ENCODE peak calls at places on chromosome 5, in ten cellular contexts. One of them, this sample, is unnamed.

GRCh38 chr5:10018670-10019069 is 231.0 kb downstream of the ATPSCKMT start:
- DNase-seq in IMR-90: peak; percentile 96
- DNase-seq in suprapubic skin: no peak
- DNase-seq in adrenal gland: no peak
- DNase-seq in stomach: no peak
- DNase-seq in ovary: no peak
- DNase-seq in gastrocnemius medialis: no peak
- DNase-seq in heart left ventricle: no peak
- DNase-seq in sigmoid colon: no peak
- DNase-seq in transverse colon: no peak
- DNase-seq in this sample: no peak

GRCh38 chr5:3359642-3360041 is 236.0 kb upstream of the IRX1 start:
- DNase-seq in IMR-90: no peak
- DNase-seq in suprapubic skin: peak; percentile 34
- DNase-seq in adrenal gland: no peak
- DNase-seq in stomach: no peak
- DNase-seq in ovary: no peak
- DNase-seq in gastrocnemius medialis: no peak
- DNase-seq in heart left ventricle: no peak
- DNase-seq in sigmoid colon: no peak
- DNase-seq in transverse colon: no peak
- DNase-seq in this sample: no peak

GRCh38 chr5:157175071-157175612 is 5.5 kb upstream of the ITK start:
- DNase-seq in IMR-90: no peak
- DNase-seq in suprapubic skin: no peak
- DNase-seq in adrenal gland: no peak
- DNase-seq in stomach: no peak
- DNase-seq in ovary: no peak
- DNase-seq in gastrocnemius medialis: no peak
- DNase-seq in heart left ventricle: no peak
- DNase-seq in sigmoid colon: no peak
- DNase-seq in transverse colon: no peak
- DNase-seq in this sample: no peak

GRCh38 chr5:148998174-148998797 is 64.6 kb downstream of the SH3TC2 start:
- DNase-seq in IMR-90: peak; percentile 75
- DNase-seq in suprapubic skin: no peak
- DNase-seq in adrenal gland: no peak
- DNase-seq in stomach: no peak
- DNase-seq in ovary: no peak
- DNase-seq in gastrocnemius medialis: no peak
- DNase-seq in heart left ventricle: no peak
- DNase-seq in sigmoid colon: no peak
- DNase-seq in transverse colon: no peak
- DNase-seq in this sample: no peak

GRCh38 chr5:152113401-152113800 is 188.8 kb upstream of the GLRA1 start:
- DNase-seq in IMR-90: no peak
- DNase-seq in suprapubic skin: no peak
- DNase-seq in adrenal gland: no peak
- DNase-seq in stomach: no peak
- DNase-seq in ovary: no peak
- DNase-seq in gastrocnemius medialis: no peak
- DNase-seq in heart left ventricle: no peak
- DNase-seq in sigmoid colon: no peak
- DNase-seq in transverse colon: no peak
- DNase-seq in this sample: no peak

GRCh38 chr5:87109749-87110148 is 157.9 kb upstream of the RASA1 start:
- DNase-seq in IMR-90: no peak
- DNase-seq in suprapubic skin: no peak
- DNase-seq in adrenal gland: peak; percentile 16
- DNase-seq in stomach: no peak
- DNase-seq in ovary: no peak
- DNase-seq in gastrocnemius medialis: no peak
- DNase-seq in heart left ventricle: no peak
- DNase-seq in sigmoid colon: no peak
- DNase-seq in transverse colon: no peak
- DNase-seq in this sample: no peak

GRCh38 chr5:1255081-1255561 is 29.9 kb downstream of the SLC6A18 start:
- DNase-seq in IMR-90: no peak
- DNase-seq in suprapubic skin: no peak
- DNase-seq in adrenal gland: no peak
- DNase-seq in stomach: no peak
- DNase-seq in ovary: no peak
- DNase-seq in gastrocnemius medialis: no peak
- DNase-seq in heart left ventricle: no peak
- DNase-seq in sigmoid colon: no peak
- DNase-seq in transverse colon: no peak
- DNase-seq in this sample: no peak

GRCh38 chr5:68446487-68446894 is 230.9 kb downstream of the PIK3R1 start:
- DNase-seq in IMR-90: no peak
- DNase-seq in suprapubic skin: no peak
- DNase-seq in adrenal gland: no peak
- DNase-seq in stomach: no peak
- DNase-seq in ovary: no peak
- DNase-seq in gastrocnemius medialis: no peak
- DNase-seq in heart left ventricle: no peak
- DNase-seq in sigmoid colon: no peak
- DNase-seq in transverse colon: no peak
- DNase-seq in this sample: no peak

GRCh38 chr5:103207653-103208052 is 50.9 kb upstream of the MACIR start:
- DNase-seq in IMR-90: peak; percentile 10
- DNase-seq in suprapubic skin: no peak
- DNase-seq in adrenal gland: no peak
- DNase-seq in stomach: no peak
- DNase-seq in ovary: no peak
- DNase-seq in gastrocnemius medialis: no peak
- DNase-seq in heart left ventricle: no peak
- DNase-seq in sigmoid colon: no peak
- DNase-seq in transverse colon: no peak
- DNase-seq in this sample: no peak

GRCh38 chr5:176154821-176155220 is 83.4 kb upstream of the SIMC1 start:
- DNase-seq in IMR-90: no peak
- DNase-seq in suprapubic skin: no peak
- DNase-seq in adrenal gland: no peak
- DNase-seq in stomach: no peak
- DNase-seq in ovary: no peak
- DNase-seq in gastrocnemius medialis: no peak
- DNase-seq in heart left ventricle: no peak
- DNase-seq in sigmoid colon: no peak
- DNase-seq in transverse colon: no peak
- DNase-seq in this sample: no peak

GRCh38 chr5:176153741-176154140 is 84.5 kb upstream of the SIMC1 start:
- DNase-seq in IMR-90: no peak
- DNase-seq in suprapubic skin: no peak
- DNase-seq in adrenal gland: no peak
- DNase-seq in stomach: no peak
- DNase-seq in ovary: peak; percentile 65
- DNase-seq in gastrocnemius medialis: no peak
- DNase-seq in heart left ventricle: no peak
- DNase-seq in sigmoid colon: no peak
- DNase-seq in transverse colon: no peak
- DNase-seq in this sample: no peak

GRCh38 chr5:176152933-176153317 is 85.3 kb upstream of the SIMC1 start:
- DNase-seq in IMR-90: no peak
- DNase-seq in suprapubic skin: no peak
- DNase-seq in adrenal gland: no peak
- DNase-seq in stomach: no peak
- DNase-seq in ovary: no peak
- DNase-seq in gastrocnemius medialis: no peak
- DNase-seq in heart left ventricle: no peak
- DNase-seq in sigmoid colon: no peak
- DNase-seq in transverse colon: no peak
- DNase-seq in this sample: no peak

GRCh38 chr5:176151286-176151685 is 86.9 kb upstream of the SIMC1 start:
- DNase-seq in IMR-90: peak; percentile 90
- DNase-seq in suprapubic skin: no peak
- DNase-seq in adrenal gland: no peak
- DNase-seq in stomach: no peak
- DNase-seq in ovary: no peak
- DNase-seq in gastrocnemius medialis: no peak
- DNase-seq in heart left ventricle: no peak
- DNase-seq in sigmoid colon: no peak
- DNase-seq in transverse colon: no peak
- DNase-seq in this sample: no peak

DNA sequence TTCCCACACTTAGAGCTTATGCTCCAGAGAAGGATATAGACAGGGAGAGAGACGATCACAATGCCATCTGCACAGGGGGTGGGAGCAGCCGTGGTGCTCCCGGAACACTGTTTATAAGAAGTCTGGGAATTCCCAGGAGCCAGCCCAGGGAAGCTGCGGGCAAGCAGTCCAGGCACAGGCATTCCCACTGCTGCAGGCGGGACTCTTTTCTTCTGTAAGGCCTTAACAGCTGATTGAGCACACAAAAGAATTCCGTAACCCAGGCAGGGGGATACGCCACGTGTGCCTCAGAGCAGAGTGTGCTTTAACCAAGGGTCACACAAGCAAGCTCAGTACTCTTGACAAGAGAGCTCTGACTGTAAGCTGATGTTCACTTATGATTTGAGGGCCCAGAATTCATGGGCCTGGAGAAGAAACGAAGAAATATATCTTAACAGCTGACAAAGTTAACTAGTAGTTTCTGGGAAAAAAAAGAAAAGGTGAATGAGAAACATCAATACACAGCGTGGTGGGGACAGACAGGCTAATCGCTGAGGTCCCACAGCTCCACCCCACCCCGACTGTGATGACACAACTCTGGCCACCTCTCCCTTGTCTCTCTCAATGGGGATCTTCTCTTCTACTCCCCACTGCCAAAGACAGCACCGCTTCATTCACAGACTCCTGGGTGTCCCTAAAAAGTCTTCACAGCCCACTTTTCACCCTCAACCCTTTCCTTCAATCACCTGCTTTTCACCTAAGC is 85.9 kb upstream of the SIMC1 start:
- DNase-seq in IMR-90: peak; percentile 48
- DNase-seq in suprapubic skin: no peak
- DNase-seq in adrenal gland: no peak
- DNase-seq in stomach: no peak
- DNase-seq in ovary: no peak
- DNase-seq in gastrocnemius medialis: no peak
- DNase-seq in heart left ventricle: no peak
- DNase-seq in sigmoid colon: no peak
- DNase-seq in transverse colon: no peak
- DNase-seq in this sample: no peak
- H3K27me3 ChIP-seq in IMR-90: peaks cover 2% of the 10 kb centered on the region
- H3K27me3 ChIP-seq in suprapubic skin: peaks cover 24% of the 10 kb centered on the region
- H3K27me3 ChIP-seq in adrenal gland: no peaks in the 10 kb centered on the region
- H3K27me3 ChIP-seq in stomach: peaks cover 8% of the 10 kb centered on the region
- H3K27me3 ChIP-seq in ovary: no peaks in the 10 kb centered on the region
- H3K27me3 ChIP-seq in gastrocnemius medialis: no peaks in the 10 kb centered on the region
- H3K27me3 ChIP-seq in heart left ventricle: no peaks in the 10 kb centered on the region
- H3K27me3 ChIP-seq in sigmoid colon: no peaks in the 10 kb centered on the region
- H3K27me3 ChIP-seq in transverse colon: no peaks in the 10 kb centered on the region
- H3K27me3 ChIP-seq in this sample: no peaks in the 10 kb centered on the region

GRCh38 chr5:8188874-8189588 is 320.1 kb downstream of the MTRR start:
- DNase-seq in IMR-90: peak; percentile 1
- DNase-seq in suprapubic skin: no peak
- DNase-seq in adrenal gland: no peak
- DNase-seq in stomach: peak; percentile 44
- DNase-seq in ovary: no peak
- DNase-seq in gastrocnemius medialis: no peak
- DNase-seq in heart left ventricle: no peak
- DNase-seq in sigmoid colon: no peak
- DNase-seq in transverse colon: peak; percentile 17
- DNase-seq in this sample: no peak

GRCh38 chr5:8184455-8185063 is 315.6 kb downstream of the MTRR start:
- DNase-seq in IMR-90: peak; percentile 28
- DNase-seq in suprapubic skin: no peak
- DNase-seq in adrenal gland: peak; percentile 26
- DNase-seq in stomach: peak; percentile 56
- DNase-seq in ovary: no peak
- DNase-seq in gastrocnemius medialis: no peak
- DNase-seq in heart left ventricle: no peak
- DNase-seq in sigmoid colon: no peak
- DNase-seq in transverse colon: peak; percentile 38
- DNase-seq in this sample: no peak
- TF ChIP-seq CTCF in IMR-90: peak; percentile 54
- TF ChIP-seq CTCF in suprapubic skin: peak; percentile 66
- TF ChIP-seq CTCF in adrenal gland: peak; percentile 59
- TF ChIP-seq CTCF in stomach: no peak
- TF ChIP-seq CTCF in ovary: no peak
- TF ChIP-seq CTCF in gastrocnemius medialis: no peak
- TF ChIP-seq CTCF in heart left ventricle: peak; percentile 32
- TF ChIP-seq CTCF in sigmoid colon: no peak
- TF ChIP-seq CTCF in transverse colon: peak; percentile 39
- TF ChIP-seq CTCF in this sample: no peak

DNA sequence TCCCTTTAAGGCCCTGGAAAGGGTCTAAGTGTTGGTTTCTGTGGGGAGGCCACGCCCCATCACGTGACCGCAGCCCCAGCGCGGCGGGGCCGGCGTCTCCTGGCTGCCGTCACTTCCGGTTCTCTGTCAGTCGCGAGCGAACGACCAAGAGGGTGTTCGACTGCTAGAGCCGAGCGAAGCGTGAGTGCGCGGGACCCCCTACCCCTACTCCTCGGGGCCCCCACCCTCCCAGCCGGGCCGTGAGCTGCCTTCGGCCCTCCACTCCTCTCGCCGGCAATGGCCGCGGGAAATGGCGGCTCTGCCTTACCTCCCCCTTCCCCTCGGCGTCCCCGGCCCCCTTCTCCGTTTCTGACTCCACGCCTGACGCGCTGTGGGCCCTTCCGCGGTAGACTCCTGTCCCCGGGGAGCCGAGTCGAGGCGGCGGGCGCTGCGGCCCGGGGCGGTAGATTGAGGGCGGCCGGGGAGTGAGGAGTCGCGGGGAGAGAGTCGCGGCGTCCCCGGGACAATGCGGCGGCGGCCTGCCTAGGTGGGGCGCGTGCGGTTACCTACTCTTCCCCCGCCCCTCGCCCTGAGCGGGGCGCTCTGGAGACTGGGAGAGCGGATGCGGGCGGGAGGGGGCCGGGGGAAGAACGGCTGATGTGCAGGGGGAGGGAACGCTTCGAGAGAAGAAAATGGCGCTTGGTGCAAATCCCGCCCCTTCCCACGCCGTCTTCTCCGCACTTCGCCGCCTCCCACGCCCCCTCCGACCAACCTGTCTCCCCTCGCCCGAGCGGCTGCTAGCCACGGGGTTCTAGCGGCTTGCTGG is at the start of gene SUB1:
- DNase-seq in IMR-90: peak; percentile 90
- DNase-seq in suprapubic skin: peak; percentile 96
- DNase-seq in adrenal gland: peak; percentile 91
- DNase-seq in stomach: peak; percentile 95
- DNase-seq in ovary: peak; percentile 94
- DNase-seq in gastrocnemius medialis: peak; percentile 90
- DNase-seq in heart left ventricle: peak; percentile 96
- DNase-seq in sigmoid colon: peak; percentile 97
- DNase-seq in transverse colon: peak; percentile 95
- DNase-seq in this sample: peak; percentile 92
- TF ChIP-seq POLR2A in IMR-90: peak; percentile 92
- TF ChIP-seq POLR2A in suprapubic skin: peak; percentile 80
- TF ChIP-seq POLR2A in adrenal gland: peak; percentile 86
- TF ChIP-seq POLR2A in stomach: peak; percentile 73
- TF ChIP-seq POLR2A in ovary: peak; percentile 73
- TF ChIP-seq POLR2A in gastrocnemius medialis: peak; percentile 86
- TF ChIP-seq POLR2A in heart left ventricle: peak; percentile 69
- TF ChIP-seq POLR2A in sigmoid colon: peak; percentile 78
- TF ChIP-seq POLR2A in transverse colon: peak; percentile 87
- TF ChIP-seq POLR2A in this sample: peak; percentile 84

DNA sequence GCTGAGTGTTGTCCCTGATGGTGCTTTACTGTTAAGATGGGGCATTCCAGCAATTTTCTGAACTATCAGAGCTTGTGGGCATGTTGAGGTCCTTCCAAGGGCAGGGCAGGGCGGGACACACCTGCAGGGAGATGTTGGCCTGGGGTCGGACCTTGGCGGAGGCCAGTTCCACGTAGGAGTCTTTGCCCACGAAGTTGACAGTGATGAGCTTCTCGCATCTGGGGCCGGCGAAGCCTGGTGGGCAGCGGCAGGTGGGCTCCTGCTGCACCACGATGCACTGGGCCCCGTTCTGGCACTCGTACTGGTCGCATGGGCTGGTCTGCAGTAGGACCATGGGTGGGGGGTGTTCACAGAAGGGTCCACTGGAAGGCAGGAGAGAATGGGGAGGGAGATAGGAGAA is 106.4 kb upstream of the PANK3 start:
- DNase-seq in IMR-90: no peak
- DNase-seq in suprapubic skin: no peak
- DNase-seq in adrenal gland: no peak
- DNase-seq in stomach: no peak
- DNase-seq in ovary: no peak
- DNase-seq in gastrocnemius medialis: no peak
- DNase-seq in heart left ventricle: no peak
- DNase-seq in sigmoid colon: no peak
- DNase-seq in transverse colon: no peak
- DNase-seq in this sample: no peak
- H3K27me3 ChIP-seq in IMR-90: no peaks in the 10 kb centered on the region
- H3K27me3 ChIP-seq in suprapubic skin: no peaks in the 10 kb centered on the region
- H3K27me3 ChIP-seq in adrenal gland: no peaks in the 10 kb centered on the region
- H3K27me3 ChIP-seq in stomach: no peaks in the 10 kb centered on the region
- H3K27me3 ChIP-seq in ovary: no peaks in the 10 kb centered on the region
- H3K27me3 ChIP-seq in gastrocnemius medialis: no peaks in the 10 kb centered on the region
- H3K27me3 ChIP-seq in heart left ventricle: no peaks in the 10 kb centered on the region
- H3K27me3 ChIP-seq in sigmoid colon: no peaks in the 10 kb centered on the region
- H3K27me3 ChIP-seq in transverse colon: no peaks in the 10 kb centered on the region
- H3K27me3 ChIP-seq in this sample: no peaks in the 10 kb centered on the region